ENCODE peak calls at places on chromosomes 1 and 21, in four cellular contexts. One of them, this sample, is unnamed.

GRCh38 chr1:27116697-27117096 is 38.2 kb downstream of the SLC9A1 start:
- DNase-seq in A549: no peak
- DNase-seq in NCI-H1417: no peak
- DNase-seq in Kasumi-1: peak
- DNase-seq in this sample: no peak

GRCh38 chr1:63124666-63125191 is 197.6 kb upstream of the FOXD3 start:
- DNase-seq in A549: no peak
- DNase-seq in NCI-H1417: no peak
- DNase-seq in Kasumi-1: no peak
- DNase-seq in this sample: no peak

GRCh38 chr1:236523704-236524141 is at the start of gene LGALS8:
- DNase-seq in A549: peak
- DNase-seq in NCI-H1417: peak
- DNase-seq in Kasumi-1: peak
- DNase-seq in this sample: peak

GRCh38 chr1:205493241-205494085 is 11.0 kb upstream of the CDK18 start:
- DNase-seq in A549: no peak
- DNase-seq in NCI-H1417: no peak
- DNase-seq in Kasumi-1: no peak
- DNase-seq in this sample: no peak

GRCh38 chr1:223466156-223466555 is 72.9 kb downstream of the CCDC185 start:
- DNase-seq in A549: no peak
- DNase-seq in NCI-H1417: no peak
- DNase-seq in Kasumi-1: no peak
- DNase-seq in this sample: no peak

GRCh38 chr1:214234635-214235025 is 46.3 kb upstream of the SMYD2 start:
- DNase-seq in A549: no peak
- DNase-seq in NCI-H1417: peak
- DNase-seq in Kasumi-1: no peak
- DNase-seq in this sample: no peak

GRCh38 chr1:205714190-205714905 is 34.0 kb upstream of the SLC45A3 start:
- DNase-seq in A549: peak
- DNase-seq in NCI-H1417: no peak
- DNase-seq in Kasumi-1: peak
- DNase-seq in this sample: no peak

GRCh38 chr1:68379085-68379478 is 70.7 kb downstream of the RPE65 start:
- DNase-seq in A549: no peak
- DNase-seq in NCI-H1417: no peak
- DNase-seq in Kasumi-1: no peak
- DNase-seq in this sample: no peak

GRCh38 chr1:5580926-5581325 is 411.3 kb downstream of the NPHP4 start:
- DNase-seq in A549: no peak
- DNase-seq in NCI-H1417: no peak
- DNase-seq in Kasumi-1: no peak
- DNase-seq in this sample: no peak

GRCh38 chr21:35178812-35179211 is 129.7 kb upstream of the RUNX1 start:
- DNase-seq in A549: no peak
- DNase-seq in NCI-H1417: no peak
- DNase-seq in Kasumi-1: no peak
- DNase-seq in this sample: no peak

This sample was measured in HCT116.